ENCODE peak calls at places on chromosomes 2 and 18, in four cellular contexts. P is epithelial cell of esophagus, T is AG04449, I is MCF 10A. G is an unnamed sample.

GRCh38 chr2:197378494-197378972 is 56.3 kb downstream of the SF3B1 start:
- DNase-seq in P (peak), T (no peak), I (peak), G (peak)

GRCh38 chr2:85953476-85953875 is 64.7 kb upstream of the ST3GAL5 start:
- DNase-seq in P (peak), T (no peak), I (no peak), G (no peak)

GRCh38 chr2:218014706-218015685 is 12.2 kb upstream of the TNS1 start:
- DNase-seq in P (no peak), T (no peak), I (no peak), G (no peak)

GRCh38 chr18:44937985-44938384 is 257.3 kb downstream of the SETBP1 start:
- DNase-seq in P (no peak), T (no peak), I (no peak), G (no peak)

GRCh38 chr2:30798536-30798991 is 8.7 kb downstream of the CAPN13 start:
- DNase-seq in P (no peak), T (no peak), I (no peak), G (no peak)

GRCh38 chr2:236499691-236500573 is 69.7 kb upstream of the ACKR3 start:
- DNase-seq in P (no peak), T (no peak), I (no peak), G (no peak)

GRCh38 chr2:75710577-75711253 is at the start of gene GCFC2:
- DNase-seq in P (peak), T (peak), I (peak), G (peak)

GRCh38 chr18:596288-596881 is 403 bp upstream of the CLUL1 start:
- DNase-seq in P (peak), T (no peak), I (peak), G (peak)

GRCh38 chr2:200432296-200432695 is 77.6 kb downstream of the KCTD18 start:
- DNase-seq in P (peak), T (no peak), I (peak), G (no peak)

GRCh38 chr2:7950035-7950612 is 731.7 kb upstream of the ID2 start:
- DNase-seq in P (no peak), T (no peak), I (no peak), G (no peak)

GRCh38 chr18:11852048-11852341 is 782 bp downstream of the CHMP1B start:
- DNase-seq in P (no peak), T (no peak), I (no peak), G (no peak)

GRCh38 chr2:179966778-179967394 is 40.2 kb downstream of the CWC22 start:
- DNase-seq in P (no peak), T (no peak), I (no peak), G (no peak)

GRCh38 chr2:42929985-42930581 is 137.7 kb upstream of the HAAO start:
- DNase-seq in P (no peak), T (no peak), I (no peak), G (no peak)

GRCh38 chr18:50937183-50937582 is 30.7 kb upstream of the ELAC1 start:
- DNase-seq in P (no peak), T (no peak), I (no peak), G (no peak)

GRCh38 chr2:37323770-37324535 is 680 bp downstream of the PRKD3 start:
- DNase-seq in P (peak), T (no peak), I (peak), G (peak)

GRCh38 chr2:72159211-72159610 is 11.5 kb upstream of the CYP26B1 start:
- DNase-seq in P (no peak), T (no peak), I (no peak), G (no peak)

GRCh38 chr2:105950521-105951389 is 206.0 kb downstream of the NCK2 start:
- DNase-seq in P (peak), T (no peak), I (no peak), G (no peak)

GRCh38 chr2:9837451-9837850 is 5.8 kb upstream of the TAF1B start:
- DNase-seq in P (peak), T (no peak), I (no peak), G (no peak)

GRCh38 chr2:27177441-27178351 is 28.9 kb downstream of the TCF23 start:
- DNase-seq in P (no peak), T (no peak), I (no peak), G (no peak)

GRCh38 chr2:96100893-96101304 is 15.5 kb downstream of the ADRA2B start:
- DNase-seq in P (no peak), T (no peak), I (no peak), G (no peak)

GRCh38 chr18:23155537-23155936 is 20.3 kb downstream of the CABLES1 start:
- DNase-seq in P (peak), T (no peak), I (peak), G (no peak)

GRCh38 chr2:240956161-240956934 is 42.1 kb upstream of the SNED1 start:
- DNase-seq in P (no peak), T (no peak), I (no peak), G (no peak)

DNA sequence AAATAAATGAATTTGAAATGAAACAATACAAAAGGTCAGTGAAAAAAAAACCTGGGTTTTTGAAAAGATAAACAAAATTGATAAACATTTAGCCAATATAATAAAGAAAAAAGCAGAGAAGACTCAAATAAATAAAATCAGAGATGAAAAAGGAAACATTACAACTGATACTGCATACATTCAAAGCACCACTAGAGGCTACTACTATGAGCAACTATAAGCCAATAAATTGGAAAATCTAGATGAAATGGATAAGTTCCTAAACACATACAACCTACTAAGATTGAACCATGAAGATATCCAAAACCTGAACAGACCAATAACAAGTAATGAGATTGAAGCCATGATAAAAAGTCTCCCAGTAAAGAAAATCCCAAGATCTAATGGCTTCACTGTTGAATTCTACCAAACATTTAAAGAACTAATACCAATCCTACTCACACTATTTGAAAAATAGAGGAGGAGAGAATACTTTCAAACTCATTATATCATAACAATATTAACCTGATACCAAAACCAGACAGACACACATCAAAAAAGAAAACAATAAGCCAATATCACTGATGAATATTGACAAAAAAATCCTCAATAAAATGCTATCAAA is 80.8 kb upstream of the CERS6 start:
- DNase-seq in P (no peak), T (no peak), I (peak), G (no peak)
- TF ChIP-seq CTCF in P (peak), T (no peak), I (peak), G (no peak)

DNA sequence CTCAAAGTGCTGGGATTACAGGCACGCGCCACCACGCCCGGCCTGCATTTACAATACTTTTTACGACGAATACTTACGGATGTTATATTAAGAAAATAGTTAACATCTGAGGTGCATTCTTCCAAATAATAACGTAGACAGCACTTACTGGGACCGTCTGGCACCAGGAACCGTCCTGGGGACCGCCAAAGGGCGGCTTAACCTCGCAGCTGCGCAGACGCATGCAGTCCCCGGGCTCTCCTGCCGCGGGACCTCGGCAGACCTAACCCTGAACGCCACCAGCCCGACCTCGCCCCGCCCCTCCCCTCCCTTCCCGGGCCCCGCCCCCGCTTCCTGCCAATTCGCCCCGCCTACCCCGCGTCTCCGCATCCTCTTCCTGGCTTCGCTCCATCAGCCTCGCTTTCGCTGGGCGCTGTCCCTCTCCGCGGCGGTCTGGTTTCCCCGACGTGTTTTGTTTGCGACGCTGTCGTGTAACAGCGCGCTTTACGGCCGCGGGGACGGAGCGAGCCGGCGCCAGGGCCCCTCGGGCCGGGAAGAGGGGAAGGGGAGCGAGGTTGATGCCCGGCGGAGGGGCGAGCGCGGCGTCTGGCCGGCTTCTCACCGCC is at the start of gene CNOT11:
- DNase-seq in P (peak), T (peak), I (peak), G (peak)
- TF ChIP-seq CTCF in P (no peak), T (no peak), I (no peak), G (no peak)

GRCh38 chr2:44668336-44668735 is 273.2 kb upstream of the SIX3 start:
- DNase-seq in P (no peak), T (no peak), I (peak), G (peak)
- TF ChIP-seq CTCF in P (no peak), T (no peak), I (no peak), G (peak)

GRCh38 chr2:40259900-40260299 is 192.0 kb downstream of the SLC8A1 start:
- DNase-seq in P (peak), T (no peak), I (no peak), G (no peak)

GRCh38 chr2:40257812-40258457 is 194.0 kb downstream of the SLC8A1 start:
- DNase-seq in P (no peak), T (no peak), I (no peak), G (no peak)

GRCh38 chr2:40255118-40255517 is 196.8 kb downstream of the SLC8A1 start:
- DNase-seq in P (no peak), T (no peak), I (no peak), G (no peak)

GRCh38 chr2:40256008-40256407 is 195.9 kb downstream of the SLC8A1 start:
- DNase-seq in P (no peak), T (no peak), I (no peak), G (no peak)

DNA sequence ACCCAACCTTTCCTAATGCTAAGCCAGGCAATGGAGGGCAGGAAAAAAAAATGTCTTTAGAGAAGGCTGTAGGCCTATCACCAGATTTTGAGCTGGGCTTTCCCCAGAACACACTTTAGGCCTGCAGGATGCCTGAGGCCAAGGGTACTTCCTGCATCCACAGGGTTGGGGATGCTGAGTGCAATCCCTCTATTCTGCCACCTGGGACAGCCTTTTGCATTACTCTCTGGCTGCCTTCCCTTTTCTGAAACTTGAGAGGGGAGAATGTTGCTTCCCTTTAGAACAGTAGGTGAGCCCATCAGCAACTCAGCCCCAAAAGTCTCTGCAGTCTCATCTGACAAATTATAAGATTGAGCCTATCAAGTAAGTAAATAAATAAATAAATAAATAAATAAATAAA is 195.2 kb downstream of the SLC8A1 start:
- DNase-seq in P (peak), T (no peak), I (peak), G (no peak)
- TF ChIP-seq CTCF in P (peak), T (peak), I (peak), G (no peak)

G was measured in GM13976.